ENCODE peak calls at places on chromosomes 16 and 17, in eight cellular contexts. O is NCI-H748 treated with DMSO at 0.1 percent for 48 hours; L is activated gamma-delta T cell treated with anti-CD3 and anti-CD28 coated beads, Interleukin-2, amount 50 U/mL, for 16 hours; K is ascending aorta; I is HTR-8/SVneo; D is effector memory CD8-positive, alpha-beta T cell; S is tibial nerve; N is activated CD8-positive, alpha-beta memory T cell treated with anti-CD3 and anti-CD28 coated beads for 1 hour. U is an unnamed sample.

GRCh38 chr17:6701719-6702118 is 11.4 kb downstream of the SLC13A5 start:
- DNase-seq in N (no peak), L (no peak), D (no peak), K (no peak), I (peak), O (no peak), S (no peak), U (no peak)

GRCh38 chr16:90077757-90078593 is 844 bp upstream of the PRDM7 start:
- DNase-seq in D (peak), O (peak), K (no peak), L (peak), N (no peak), S (no peak), I (no peak), U (peak)

GRCh38 chr17:67020293-67020766 is 24.0 kb upstream of the CACNG1 start:
- DNase-seq in K (no peak), I (no peak), D (no peak), S (no peak), O (no peak), N (no peak), L (no peak), U (no peak)

GRCh38 chr17:39606434-39607056 is 1.2 kb downstream of the NEUROD2 start:
- DNase-seq in D (no peak), N (no peak), I (no peak), S (no peak), O (no peak), L (no peak), K (no peak), U (no peak)

GRCh38 chr17:79995691-79996090 is 40.0 kb downstream of the TBC1D16 start:
- DNase-seq in K (no peak), L (no peak), S (no peak), D (no peak), O (no peak), I (no peak), N (no peak), U (no peak)

GRCh38 chr17:77609553-77610517 is 348.7 kb upstream of the TNRC6C start:
- DNase-seq in S (no peak), N (peak), L (peak), K (peak), D (peak), O (no peak), I (no peak), U (no peak)

GRCh38 chr17:2749784-2750181 is 331 bp upstream of the CCDC92B start:
- DNase-seq in K (peak), O (peak), S (peak), N (peak), L (peak), D (peak), I (peak), U (peak)

GRCh38 chr17:55571095-55571494 is 59.8 kb upstream of the SMIM36 start:
- DNase-seq in D (no peak), I (no peak), O (no peak), L (no peak), S (no peak), K (no peak), N (no peak), U (no peak)

GRCh38 chr17:44204453-44204882 is 4.8 kb upstream of the ATXN7L3 start:
- DNase-seq in N (no peak), O (no peak), I (peak), L (no peak), S (no peak), D (no peak), K (no peak), U (no peak)

GRCh38 chr17:219696-220095 is 38.2 kb upstream of the DOC2B start:
- DNase-seq in I (no peak), N (no peak), D (no peak), K (peak), O (no peak), L (no peak), S (no peak), U (no peak)

GRCh38 chr16:29745853-29746345 is at the start of gene C16orf54:
- DNase-seq in K (peak), N (peak), S (no peak), D (peak), L (peak), I (no peak), O (no peak), U (no peak)

GRCh38 chr17:30378191-30378796 is 433 bp upstream of the CPD start:
- DNase-seq in S (no peak), O (no peak), N (no peak), I (no peak), D (peak), L (no peak), K (no peak), U (no peak)

GRCh38 chr17:62869885-62870580 is 61.9 kb upstream of the MARCHF10 start:
- DNase-seq in N (no peak), O (peak), L (no peak), I (no peak), D (no peak), S (no peak), K (no peak), U (no peak)

GRCh38 chr16:51393381-51394005 is 242.4 kb upstream of the SALL1 start:
- DNase-seq in O (no peak), N (no peak), D (no peak), S (no peak), I (no peak), L (no peak), K (no peak), U (no peak)

GRCh38 chr17:78176548-78177025 is 8.2 kb downstream of the SYNGR2 start:
- DNase-seq in D (peak), I (no peak), L (peak), O (no peak), N (peak), S (peak), K (peak), U (no peak)

GRCh38 chr16:4746991-4747574 is 12.7 kb downstream of the DNAAF8 start:
- DNase-seq in D (no peak), O (no peak), N (no peak), L (no peak), S (no peak), K (no peak), I (no peak), U (no peak)

GRCh38 chr17:50681260-50682200 is 26.2 kb downstream of the ANKRD40 start:
- DNase-seq in K (no peak), D (no peak), L (no peak), N (no peak), S (no peak), I (peak), O (no peak), U (no peak)

GRCh38 chr16:24685539-24686432 is 43.7 kb upstream of the TNRC6A start:
- DNase-seq in D (no peak), K (peak), L (no peak), O (peak), I (peak), N (no peak), S (peak), U (peak)

GRCh38 chr17:82315703-82316358 is 1.6 kb downstream of the CD7 start:
- DNase-seq in S (no peak), K (no peak), I (no peak), O (no peak), D (peak), L (peak), N (no peak), U (no peak)

GRCh38 chr17:43134774-43135453 is 9.8 kb upstream of the BRCA1 start:
- DNase-seq in S (no peak), N (no peak), I (no peak), K (no peak), L (no peak), O (no peak), D (no peak), U (no peak)

GRCh38 chr17:55451203-55451641 is 29.6 kb upstream of the MMD start:
- DNase-seq in D (no peak), S (no peak), I (no peak), K (no peak), L (no peak), O (no peak), N (no peak), U (no peak)

GRCh38 chr17:7095642-7096041 is 15.6 kb upstream of the CLEC10A start:
- DNase-seq in K (no peak), I (no peak), S (no peak), N (no peak), D (no peak), L (no peak), O (no peak), U (no peak)

GRCh38 chr17:74921045-74921681 is 1.9 kb downstream of the USH1G start:
- DNase-seq in S (no peak), I (no peak), K (no peak), O (no peak), N (no peak), L (no peak), D (no peak), U (no peak)

GRCh38 chr16:89108412-89108811 is 14.8 kb downstream of the ACSF3 start:
- DNase-seq in O (no peak), K (no peak), N (no peak), I (no peak), L (no peak), D (no peak), S (no peak), U (no peak)

GRCh38 chr16:22284637-22285515 is 12.3 kb upstream of the POLR3E start:
- DNase-seq in O (no peak), K (no peak), I (no peak), D (no peak), L (no peak), S (no peak), N (no peak), U (no peak)

GRCh38 chr17:64941045-64941444 is 21.8 kb upstream of the LRRC37A3 start:
- DNase-seq in O (no peak), K (no peak), S (no peak), L (no peak), N (no peak), D (no peak), I (no peak), U (no peak)

GRCh38 chr17:30565073-30565935 is 88.1 kb downstream of the GOSR1 start:
- DNase-seq in L (no peak), I (no peak), K (no peak), N (no peak), D (no peak), S (no peak), O (no peak), U (no peak)

GRCh38 chr17:17201271-17201670 is 4.9 kb downstream of the PLD6 start:
- DNase-seq in O (no peak), K (no peak), S (no peak), L (no peak), N (no peak), D (no peak), I (no peak), U (no peak)

GRCh38 chr17:20930065-20930760 is 112.6 kb downstream of the USP22 start:
- DNase-seq in I (no peak), D (no peak), O (no peak), K (no peak), L (no peak), N (no peak), S (no peak), U (no peak)

GRCh38 chr17:31493656-31494155 is 102.2 kb downstream of the RAB11FIP4 start:
- DNase-seq in S (no peak), D (peak), K (no peak), I (no peak), O (no peak), L (no peak), N (no peak), U (no peak)

GRCh38 chr17:75783069-75783783 is 1.4 kb upstream of the UNK start:
- DNase-seq in S (no peak), L (no peak), O (peak), D (peak), N (no peak), K (no peak), I (no peak), U (peak)

GRCh38 chr16:48507886-48508285 is 102.1 kb downstream of the N4BP1 start:
- DNase-seq in S (no peak), N (no peak), I (no peak), O (no peak), L (no peak), K (peak), D (no peak), U (no peak)

GRCh38 chr17:49557204-49558024 is 18.3 kb upstream of the NXPH3 start:
- DNase-seq in N (no peak), O (peak), D (no peak), I (peak), L (no peak), S (no peak), K (peak), U (peak)

GRCh38 chr16:69112285-69113129 is 7.1 kb downstream of the HAS3 start:
- DNase-seq in N (no peak), D (peak), K (no peak), I (peak), O (no peak), S (no peak), L (peak), U (no peak)

GRCh38 chr16:85027968-85028637 is 508 bp downstream of the KIAA0513 start:
- DNase-seq in O (no peak), S (no peak), K (no peak), L (no peak), D (peak), I (no peak), N (no peak), U (no peak)

GRCh38 chr17:8555062-8555461 is 75.5 kb downstream of the MYH10 start:
- DNase-seq in L (no peak), D (no peak), O (no peak), N (no peak), K (no peak), I (no peak), S (no peak), U (no peak)

GRCh38 chr16:31367875-31368274 is 12.9 kb downstream of the ITGAX start:
- DNase-seq in N (no peak), I (no peak), O (no peak), L (no peak), K (no peak), D (no peak), S (no peak), U (no peak)

GRCh38 chr17:80297996-80298560 is 37.4 kb downstream of the RNF213 start:
- DNase-seq in K (no peak), D (no peak), S (no peak), L (no peak), N (no peak), O (no peak), I (no peak), U (peak)